ENCODE peak calls at places on chromosomes 16 and 17, in five cellular contexts. One of them, this sample, is unnamed.

GRCh38 chr17:43444223-43445008 is 39.4 kb upstream of the DHX8 start:
- DNase-seq in stimulated activated CD4-positive, alpha-beta T cell treated with anti-CD3 and anti-CD28 coated beads, Interleukin-15, amount 100 ng/mL, for 48 hours: no peak
- DNase-seq in activated T-cell treated with anti-CD3 and anti-CD28 coated beads, Interleukin-2, amount 50 U/mL, for 72 hours: no peak
- DNase-seq in NCI-H1092 treated with DMSO at 0.1 percent for 48 hours: no peak
- DNase-seq in dermis blood vessel endothelial cell: no peak
- DNase-seq in this sample: no peak

GRCh38 chr17:7261377-7262191 is 694 bp downstream of the CLDN7 start:
- DNase-seq in stimulated activated CD4-positive, alpha-beta T cell treated with anti-CD3 and anti-CD28 coated beads, Interleukin-15, amount 100 ng/mL, for 48 hours: no peak
- DNase-seq in activated T-cell treated with anti-CD3 and anti-CD28 coated beads, Interleukin-2, amount 50 U/mL, for 72 hours: no peak
- DNase-seq in NCI-H1092 treated with DMSO at 0.1 percent for 48 hours: no peak
- DNase-seq in dermis blood vessel endothelial cell: no peak
- DNase-seq in this sample: no peak

GRCh38 chr17:41500131-41500911 is 5.1 kb downstream of the KRT13 start:
- DNase-seq in stimulated activated CD4-positive, alpha-beta T cell treated with anti-CD3 and anti-CD28 coated beads, Interleukin-15, amount 100 ng/mL, for 48 hours: no peak
- DNase-seq in activated T-cell treated with anti-CD3 and anti-CD28 coated beads, Interleukin-2, amount 50 U/mL, for 72 hours: no peak
- DNase-seq in NCI-H1092 treated with DMSO at 0.1 percent for 48 hours: no peak
- DNase-seq in dermis blood vessel endothelial cell: peak
- DNase-seq in this sample: no peak

GRCh38 chr17:3657588-3657869 is 10.8 kb downstream of the TAX1BP3 start:
- DNase-seq in stimulated activated CD4-positive, alpha-beta T cell treated with anti-CD3 and anti-CD28 coated beads, Interleukin-15, amount 100 ng/mL, for 48 hours: no peak
- DNase-seq in activated T-cell treated with anti-CD3 and anti-CD28 coated beads, Interleukin-2, amount 50 U/mL, for 72 hours: no peak
- DNase-seq in NCI-H1092 treated with DMSO at 0.1 percent for 48 hours: no peak
- DNase-seq in dermis blood vessel endothelial cell: no peak
- DNase-seq in this sample: no peak

GRCh38 chr17:80101946-80102706 is 745 bp downstream of the GAA start:
- DNase-seq in stimulated activated CD4-positive, alpha-beta T cell treated with anti-CD3 and anti-CD28 coated beads, Interleukin-15, amount 100 ng/mL, for 48 hours: no peak
- DNase-seq in activated T-cell treated with anti-CD3 and anti-CD28 coated beads, Interleukin-2, amount 50 U/mL, for 72 hours: no peak
- DNase-seq in NCI-H1092 treated with DMSO at 0.1 percent for 48 hours: no peak
- DNase-seq in dermis blood vessel endothelial cell: peak
- DNase-seq in this sample: no peak

GRCh38 chr17:50763716-50764450 is 3.4 kb downstream of the ANKRD40CL start:
- DNase-seq in stimulated activated CD4-positive, alpha-beta T cell treated with anti-CD3 and anti-CD28 coated beads, Interleukin-15, amount 100 ng/mL, for 48 hours: no peak
- DNase-seq in activated T-cell treated with anti-CD3 and anti-CD28 coated beads, Interleukin-2, amount 50 U/mL, for 72 hours: no peak
- DNase-seq in NCI-H1092 treated with DMSO at 0.1 percent for 48 hours: no peak
- DNase-seq in dermis blood vessel endothelial cell: no peak
- DNase-seq in this sample: peak

GRCh38 chr17:30939059-30939689 is 17.4 kb downstream of the ADAP2 start:
- DNase-seq in stimulated activated CD4-positive, alpha-beta T cell treated with anti-CD3 and anti-CD28 coated beads, Interleukin-15, amount 100 ng/mL, for 48 hours: no peak
- DNase-seq in activated T-cell treated with anti-CD3 and anti-CD28 coated beads, Interleukin-2, amount 50 U/mL, for 72 hours: no peak
- DNase-seq in NCI-H1092 treated with DMSO at 0.1 percent for 48 hours: no peak
- DNase-seq in dermis blood vessel endothelial cell: no peak
- DNase-seq in this sample: no peak

GRCh38 chr16:65392831-65393565 is 271.1 kb upstream of the CDH11 start:
- DNase-seq in stimulated activated CD4-positive, alpha-beta T cell treated with anti-CD3 and anti-CD28 coated beads, Interleukin-15, amount 100 ng/mL, for 48 hours: no peak
- DNase-seq in activated T-cell treated with anti-CD3 and anti-CD28 coated beads, Interleukin-2, amount 50 U/mL, for 72 hours: no peak
- DNase-seq in NCI-H1092 treated with DMSO at 0.1 percent for 48 hours: no peak
- DNase-seq in dermis blood vessel endothelial cell: no peak
- DNase-seq in this sample: no peak

GRCh38 chr16:15427648-15428239 is 6.6 kb upstream of the BMERB1 start:
- DNase-seq in stimulated activated CD4-positive, alpha-beta T cell treated with anti-CD3 and anti-CD28 coated beads, Interleukin-15, amount 100 ng/mL, for 48 hours: peak
- DNase-seq in activated T-cell treated with anti-CD3 and anti-CD28 coated beads, Interleukin-2, amount 50 U/mL, for 72 hours: peak
- DNase-seq in NCI-H1092 treated with DMSO at 0.1 percent for 48 hours: peak
- DNase-seq in dermis blood vessel endothelial cell: peak
- DNase-seq in this sample: peak

GRCh38 chr16:86854058-86854621 is 275.8 kb downstream of the FOXL1 start:
- DNase-seq in stimulated activated CD4-positive, alpha-beta T cell treated with anti-CD3 and anti-CD28 coated beads, Interleukin-15, amount 100 ng/mL, for 48 hours: no peak
- DNase-seq in activated T-cell treated with anti-CD3 and anti-CD28 coated beads, Interleukin-2, amount 50 U/mL, for 72 hours: no peak
- DNase-seq in NCI-H1092 treated with DMSO at 0.1 percent for 48 hours: no peak
- DNase-seq in dermis blood vessel endothelial cell: peak
- DNase-seq in this sample: no peak

GRCh38 chr17:77874303-77875050 is 84.0 kb upstream of the TNRC6C start:
- DNase-seq in stimulated activated CD4-positive, alpha-beta T cell treated with anti-CD3 and anti-CD28 coated beads, Interleukin-15, amount 100 ng/mL, for 48 hours: no peak
- DNase-seq in activated T-cell treated with anti-CD3 and anti-CD28 coated beads, Interleukin-2, amount 50 U/mL, for 72 hours: no peak
- DNase-seq in NCI-H1092 treated with DMSO at 0.1 percent for 48 hours: no peak
- DNase-seq in dermis blood vessel endothelial cell: no peak
- DNase-seq in this sample: no peak

GRCh38 chr17:35341465-35341992 is 31.9 kb downstream of the SLFN11 start:
- DNase-seq in stimulated activated CD4-positive, alpha-beta T cell treated with anti-CD3 and anti-CD28 coated beads, Interleukin-15, amount 100 ng/mL, for 48 hours: no peak
- DNase-seq in activated T-cell treated with anti-CD3 and anti-CD28 coated beads, Interleukin-2, amount 50 U/mL, for 72 hours: peak
- DNase-seq in NCI-H1092 treated with DMSO at 0.1 percent for 48 hours: no peak
- DNase-seq in dermis blood vessel endothelial cell: peak
- DNase-seq in this sample: no peak

GRCh38 chr16:66588981-66589713 is 9.9 kb downstream of the CMTM2 start:
- DNase-seq in stimulated activated CD4-positive, alpha-beta T cell treated with anti-CD3 and anti-CD28 coated beads, Interleukin-15, amount 100 ng/mL, for 48 hours: peak
- DNase-seq in activated T-cell treated with anti-CD3 and anti-CD28 coated beads, Interleukin-2, amount 50 U/mL, for 72 hours: peak
- DNase-seq in NCI-H1092 treated with DMSO at 0.1 percent for 48 hours: no peak
- DNase-seq in dermis blood vessel endothelial cell: peak
- DNase-seq in this sample: no peak

GRCh38 chr17:47649972-47650524 is 329 bp downstream of the KPNB1 start:
- DNase-seq in stimulated activated CD4-positive, alpha-beta T cell treated with anti-CD3 and anti-CD28 coated beads, Interleukin-15, amount 100 ng/mL, for 48 hours: no peak
- DNase-seq in activated T-cell treated with anti-CD3 and anti-CD28 coated beads, Interleukin-2, amount 50 U/mL, for 72 hours: peak
- DNase-seq in NCI-H1092 treated with DMSO at 0.1 percent for 48 hours: peak
- DNase-seq in dermis blood vessel endothelial cell: no peak
- DNase-seq in this sample: peak

GRCh38 chr16:49510141-49510540 is 136.5 kb downstream of the C16orf78 start:
- DNase-seq in stimulated activated CD4-positive, alpha-beta T cell treated with anti-CD3 and anti-CD28 coated beads, Interleukin-15, amount 100 ng/mL, for 48 hours: no peak
- DNase-seq in activated T-cell treated with anti-CD3 and anti-CD28 coated beads, Interleukin-2, amount 50 U/mL, for 72 hours: no peak
- DNase-seq in NCI-H1092 treated with DMSO at 0.1 percent for 48 hours: no peak
- DNase-seq in dermis blood vessel endothelial cell: no peak
- DNase-seq in this sample: no peak

GRCh38 chr16:28923652-28924398 is 1.2 kb downstream of the RABEP2 start:
- DNase-seq in stimulated activated CD4-positive, alpha-beta T cell treated with anti-CD3 and anti-CD28 coated beads, Interleukin-15, amount 100 ng/mL, for 48 hours: no peak
- DNase-seq in activated T-cell treated with anti-CD3 and anti-CD28 coated beads, Interleukin-2, amount 50 U/mL, for 72 hours: no peak
- DNase-seq in NCI-H1092 treated with DMSO at 0.1 percent for 48 hours: no peak
- DNase-seq in dermis blood vessel endothelial cell: no peak
- DNase-seq in this sample: no peak